ENCODE peak calls at places on chromosomes 12 and 14, in five cellular contexts. N is effector memory CD4-positive, alpha-beta T cell; S is A549; R is GM23338; H is CD8-positive, alpha-beta memory T cell. F is an unnamed sample.

GRCh38 chr14:69654109-69654508 is 42.7 kb downstream of the SUSD6 start:
- DNase-seq in N (no peak), S (no peak), R (no peak), H (no peak), F (no peak)

GRCh38 chr14:104228716-104229620 is 90.6 kb downstream of the KIF26A start:
- DNase-seq in N (no peak), S (no peak), R (no peak), H (no peak), F (no peak)

GRCh38 chr14:67237591-67237990 is 3.6 kb upstream of the PALS1 start:
- DNase-seq in N (no peak), S (no peak), R (no peak), H (no peak), F (no peak)

GRCh38 chr12:40055227-40055579 is 50.7 kb downstream of the SLC2A13 start:
- DNase-seq in N (no peak), S (no peak), R (no peak), H (no peak), F (no peak)

GRCh38 chr12:46209914-46210834 is 58.7 kb downstream of the SLC38A1 start:
- DNase-seq in N (peak), S (no peak), R (peak), H (peak), F (no peak)

GRCh38 chr14:52876311-52876710 is 74.5 kb downstream of the FERMT2 start:
- DNase-seq in N (no peak), S (no peak), R (peak), H (no peak), F (peak)

GRCh38 chr12:49552425-49552824 is 13.6 kb downstream of the KCNH3 start:
- DNase-seq in N (no peak), S (no peak), R (no peak), H (no peak), F (no peak)

GRCh38 chr14:36996133-36996856 is 176.1 kb downstream of the SLC25A21 start:
- DNase-seq in N (no peak), S (peak), R (no peak), H (no peak), F (no peak)

GRCh38 chr12:58479403-58479802 is 440.9 kb downstream of the LRIG3 start:
- DNase-seq in N (no peak), S (no peak), R (no peak), H (no peak), F (no peak)

GRCh38 chr12:2813573-2814185 is 1.2 kb downstream of the ITFG2 start:
- DNase-seq in N (no peak), S (peak), R (peak), H (peak), F (peak)

GRCh38 chr14:65169351-65169750 is 67.0 kb upstream of the MAX start:
- DNase-seq in N (no peak), S (no peak), R (no peak), H (no peak), F (no peak)

GRCh38 chr14:54312166-54312801 is 84.5 kb upstream of the CDKN3 start:
- DNase-seq in N (no peak), S (peak), R (peak), H (no peak), F (no peak)

GRCh38 chr12:10967409-10967808 is 19.3 kb downstream of the TAS2R50 start:
- DNase-seq in N (no peak), S (no peak), R (no peak), H (no peak), F (no peak)

GRCh38 chr12:92464911-92465310 is 237.9 kb upstream of the PLEKHG7 start:
- DNase-seq in N (no peak), S (no peak), R (peak), H (no peak), F (no peak)

GRCh38 chr12:92467886-92468285 is 234.9 kb upstream of the PLEKHG7 start:
- DNase-seq in N (no peak), S (no peak), R (no peak), H (no peak), F (no peak)

GRCh38 chr12:92465786-92466185 is 237.0 kb upstream of the PLEKHG7 start:
- DNase-seq in N (no peak), S (no peak), R (no peak), H (no peak), F (no peak)

GRCh38 chr12:92468358-92469020 is 234.3 kb upstream of the PLEKHG7 start:
- DNase-seq in N (no peak), S (no peak), R (no peak), H (no peak), F (no peak)

GRCh38 chr12:92466391-92467305 is 236.1 kb upstream of the PLEKHG7 start:
- DNase-seq in N (no peak), S (no peak), R (peak), H (no peak), F (peak)
- H3K4me3 ChIP-seq in N (no peak), S (no peak), R (no peak), H (no peak), F (no peak)

GRCh38 chr12:7130791-7131501 is 775 bp downstream of the CLSTN3 start:
- DNase-seq in N (peak), S (no peak), R (peak), H (peak), F (peak)

GRCh38 chr12:7130537-7130790 is 293 bp downstream of the CLSTN3 start:
- DNase-seq in N (no peak), S (no peak), R (peak), H (no peak), F (no peak)

GRCh38 chr12:7129647-7130536 is at the start of gene CLSTN3:
- DNase-seq in N (peak), S (no peak), R (peak), H (peak), F (peak)

GRCh38 chr12:7128681-7129593 is at the start of gene RBP5:
- DNase-seq in N (no peak), S (no peak), R (peak), H (no peak), F (no peak)

DNA sequence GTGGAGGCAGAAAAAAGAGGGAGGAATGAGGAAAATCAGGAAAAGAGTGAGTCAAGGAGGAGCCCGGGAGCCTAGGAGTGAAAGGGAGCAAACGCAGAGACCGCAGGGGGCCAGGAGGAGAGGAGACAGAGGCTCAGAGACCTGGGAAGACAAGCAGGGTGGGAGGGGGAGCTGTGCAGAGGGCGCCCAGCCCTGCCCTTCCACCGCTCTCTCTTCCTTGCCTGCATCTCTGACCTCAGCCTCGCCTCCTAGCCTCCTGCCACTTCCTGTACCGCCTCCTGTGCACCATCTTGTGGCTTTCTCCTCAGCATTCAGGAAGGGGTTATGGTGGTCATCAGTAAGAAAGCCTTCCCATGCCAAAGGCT is 1.3 kb downstream of the CLSTN3 start:
- DNase-seq in N (no peak), S (no peak), R (peak), H (no peak), F (no peak)
- H3K4me3 ChIP-seq in N (peak), S (no peak), R (peak), H (peak), F (peak)

GRCh38 chr12:122979001-122979907 is 1.2 kb upstream of the ARL6IP4 start:
- DNase-seq in N (no peak), S (no peak), R (peak), H (no peak), F (no peak)
- H3K4me3 ChIP-seq in N (peak), S (peak), R (peak), H (peak), F (peak)

DNA sequence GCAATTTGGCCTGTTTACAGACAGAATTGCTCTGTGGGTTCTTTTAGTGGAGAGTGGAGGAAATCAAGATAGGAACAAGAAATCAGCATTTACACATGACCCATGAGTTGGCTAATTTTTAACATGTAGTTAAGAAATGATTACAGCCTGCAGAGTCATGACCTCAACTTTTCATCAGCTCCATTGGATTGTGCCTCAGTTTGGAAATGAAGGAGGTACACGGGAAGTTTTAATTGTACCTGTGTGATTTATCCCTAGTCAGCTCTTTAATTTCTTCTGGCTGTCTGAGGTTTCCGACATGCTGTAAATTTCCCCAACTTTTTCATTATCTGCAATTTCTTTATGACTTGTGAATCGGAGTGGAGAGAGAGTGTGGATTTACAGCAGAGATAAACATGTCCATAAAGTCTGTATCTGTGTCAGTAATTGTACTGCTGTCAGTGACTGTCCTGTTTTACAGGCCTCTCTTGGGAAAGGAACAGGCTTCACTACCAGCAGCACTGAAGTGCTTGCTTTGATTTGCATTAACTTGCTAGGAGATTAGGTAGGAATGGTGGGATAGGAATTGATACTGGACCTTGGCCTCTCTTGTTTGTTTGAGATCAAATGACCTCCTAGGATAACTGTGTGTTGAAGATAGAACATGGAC is 49.2 kb downstream of the LIN52 start:
- DNase-seq in N (no peak), S (no peak), R (peak), H (no peak), F (no peak)
- H3K4me3 ChIP-seq in N (no peak), S (no peak), R (no peak), H (no peak), F (no peak)

GRCh38 chr14:61573321-61573720 is 122.0 kb upstream of the HIF1A start:
- DNase-seq in N (no peak), S (no peak), R (no peak), H (no peak), F (no peak)

GRCh38 chr14:61575126-61575525 is 120.2 kb upstream of the HIF1A start:
- DNase-seq in N (no peak), S (no peak), R (no peak), H (no peak), F (no peak)

GRCh38 chr14:61575751-61576150 is 119.6 kb upstream of the HIF1A start:
- DNase-seq in N (no peak), S (no peak), R (no peak), H (no peak), F (no peak)

GRCh38 chr14:61573748-61574513 is 121.4 kb upstream of the HIF1A start:
- DNase-seq in N (no peak), S (no peak), R (no peak), H (no peak), F (no peak)

DNA sequence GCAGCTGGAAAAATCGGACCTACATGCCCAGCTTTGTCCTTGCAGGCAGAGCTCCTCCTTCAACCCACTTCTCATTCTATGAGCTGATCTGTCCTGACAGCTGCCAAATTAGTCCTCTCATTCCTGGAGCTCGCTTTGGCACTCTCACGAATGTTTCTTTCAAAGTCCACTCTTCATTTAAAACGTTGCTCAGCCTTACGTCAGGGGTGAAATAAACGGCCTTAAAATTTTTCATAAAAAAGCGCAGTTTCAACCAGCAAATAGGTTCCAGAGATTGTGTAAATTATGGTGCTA is 120.9 kb upstream of the HIF1A start:
- DNase-seq in N (no peak), S (no peak), R (no peak), H (no peak), F (no peak)
- H3K4me3 ChIP-seq in N (no peak), S (no peak), R (no peak), H (no peak), F (no peak)

DNA sequence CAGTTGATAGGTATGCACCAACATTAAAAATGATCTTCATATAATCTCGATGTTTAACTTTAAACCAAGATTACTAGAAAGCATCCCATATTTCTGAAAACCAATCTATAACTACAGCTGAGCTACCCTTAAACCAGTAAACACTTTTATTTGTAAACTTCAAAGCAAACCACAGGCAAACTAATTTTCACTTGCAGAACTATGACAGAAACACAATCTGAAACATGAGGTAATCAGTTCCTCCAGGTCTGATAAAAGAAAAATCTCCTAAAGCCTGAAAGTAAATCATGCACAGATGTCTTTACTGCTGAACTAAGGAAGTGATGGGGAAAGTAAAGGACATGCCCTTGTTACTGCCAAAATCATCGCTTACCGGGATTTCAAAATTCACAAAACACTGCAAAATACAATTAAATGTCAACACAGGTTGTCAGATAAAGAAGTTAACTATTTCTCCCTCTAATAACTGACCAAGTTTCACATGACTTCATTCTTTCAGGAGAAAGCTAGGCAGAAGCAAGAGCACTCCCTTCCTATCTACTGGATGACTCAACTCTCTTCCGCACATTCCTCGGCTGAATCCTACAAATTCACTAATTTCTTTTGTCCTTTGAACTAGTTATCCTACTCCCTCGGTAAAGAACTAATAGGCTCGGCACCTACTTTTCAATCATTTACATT is 1.5 kb downstream of the EEA1 start:
- DNase-seq in N (no peak), S (peak), R (peak), H (no peak), F (peak)
- H3K4me3 ChIP-seq in N (peak), S (peak), R (peak), H (peak), F (peak)